ENCODE peak calls at places on chromosomes 2 and 18, in six cellular contexts. C is chondrocyte; R is right cardiac atrium; D is posterior cingulate gyrus; A is GM23248; B is naive thymus-derived CD8-positive, alpha-beta T cell. Q is an unnamed sample.

GRCh38 chr18:39701839-39702238 is 2136.2 kb upstream of the CELF4 start:
- DNase-seq in D (no peak), R (no peak), A (no peak), C (no peak), B (no peak), Q (no peak)

GRCh38 chr2:28226558-28226957 is 166.1 kb upstream of the FOSL2 start:
- DNase-seq in R (no peak), D (no peak), C (no peak), A (no peak), B (no peak), Q (no peak)

GRCh38 chr2:158923180-158923594 is 45.3 kb upstream of the TANC1 start:
- DNase-seq in D (no peak), C (no peak), A (no peak), R (no peak), B (no peak), Q (peak)

GRCh38 chr18:49788327-49788908 is 24.9 kb downstream of the ACAA2 start:
- DNase-seq in C (no peak), R (no peak), D (no peak), A (peak), B (no peak), Q (no peak)

GRCh38 chr18:35695803-35696202 is 114.3 kb downstream of the GALNT1 start:
- DNase-seq in R (peak), B (no peak), C (no peak), A (no peak), D (peak), Q (no peak)

GRCh38 chr18:22900558-22901183 is 32.5 kb upstream of the RBBP8 start:
- DNase-seq in A (peak), R (peak), D (no peak), C (no peak), B (no peak), Q (no peak)

GRCh38 chr2:230441188-230441897 is 25.3 kb downstream of the SP100 start:
- DNase-seq in C (no peak), B (peak), A (peak), D (no peak), R (peak), Q (peak)

GRCh38 chr18:48152549-48152948 is 222.1 kb upstream of the SMAD2 start:
- DNase-seq in A (peak), C (no peak), B (no peak), R (no peak), D (no peak), Q (no peak)

GRCh38 chr2:241198381-241199282 is 10.2 kb downstream of the ANO7 start:
- DNase-seq in B (no peak), A (no peak), R (peak), D (no peak), C (peak), Q (peak)

GRCh38 chr18:5961097-5961827 is 65.9 kb upstream of the TMEM200C start:
- DNase-seq in B (no peak), C (no peak), A (no peak), D (no peak), R (no peak), Q (no peak)

GRCh38 chr18:38644875-38645641 is 1079.5 kb upstream of the CELF4 start:
- DNase-seq in B (no peak), R (no peak), D (no peak), C (no peak), A (no peak), Q (no peak)

GRCh38 chr18:46152436-46152807 is 48.2 kb downstream of the HAUS1 start:
- DNase-seq in R (peak), C (no peak), A (peak), D (no peak), B (no peak), Q (peak)

GRCh38 chr2:11100130-11100529 is 55.1 kb upstream of the SLC66A3 start:
- DNase-seq in B (no peak), C (no peak), A (no peak), R (no peak), D (no peak), Q (no peak)

GRCh38 chr2:234308814-234309195 is 188.1 kb downstream of the ARL4C start:
- DNase-seq in C (no peak), D (no peak), R (no peak), B (peak), A (no peak), Q (peak)

GRCh38 chr2:33510589-33510968 is 34.1 kb downstream of the RASGRP3 start:
- DNase-seq in C (no peak), R (no peak), A (peak), D (no peak), B (no peak), Q (no peak)

GRCh38 chr2:173239644-173240043 is 115.0 kb upstream of the CDCA7 start:
- DNase-seq in A (no peak), R (no peak), C (no peak), B (no peak), D (no peak), Q (no peak)

GRCh38 chr18:34595673-34596072 is 114.4 kb upstream of the DTNA start:
- DNase-seq in B (no peak), R (no peak), C (no peak), A (peak), D (no peak), Q (peak)

GRCh38 chr2:136344339-136344738 is 226.4 kb upstream of the CXCR4 start:
- DNase-seq in R (no peak), C (no peak), D (no peak), B (no peak), A (no peak), Q (no peak)

GRCh38 chr2:158893057-158893456 is 75.4 kb upstream of the TANC1 start:
- DNase-seq in R (no peak), D (peak), B (no peak), A (peak), C (no peak), Q (peak)

GRCh38 chr2:98869868-98870267 is 66.2 kb downstream of the CRACDL start:
- DNase-seq in R (no peak), D (peak), B (no peak), C (no peak), A (no peak), Q (no peak)

GRCh38 chr2:223944704-223945531 is at the start of gene WDFY1:
- DNase-seq in A (peak), D (peak), C (peak), B (peak), R (peak), Q (peak)